ENCODE peak calls at places on chromosomes 16 and 17, in four cellular contexts. I is activated gamma-delta T cell treated with anti-CD3 and anti-CD28 coated beads, Interleukin-2, amount 50 U/mL, for 16 hours; C is A172; U is NCI-H460. H is an unnamed sample.

GRCh38 chr16:52546291-52546941 is 527 bp downstream of the TOX3 start:
- DNase-seq in I (no peak), C (no peak), U (no peak), H (no peak)

GRCh38 chr17:64739316-64740058 is 77.4 kb upstream of the SMURF2 start:
- DNase-seq in I (no peak), C (no peak), U (no peak), H (peak; percentile 20)

GRCh38 chr16:68085259-68086071 is at the start of gene NFATC3:
- DNase-seq in I (peak; percentile 99), C (no peak), U (peak; percentile 98), H (peak; percentile 98)

GRCh38 chr16:81810894-81811538 is 31.9 kb downstream of the PLCG2 start:
- DNase-seq in I (no peak), C (no peak), U (no peak), H (no peak)

GRCh38 chr16:11342021-11342855 is 3.0 kb upstream of the RMI2 start:
- DNase-seq in I (no peak), C (no peak), U (no peak), H (no peak)

GRCh38 chr16:53949716-53950410 is 245.9 kb downstream of the FTO start:
- DNase-seq in I (no peak), C (no peak), U (no peak), H (no peak)

GRCh38 chr17:61009619-61010018 is 332.0 kb downstream of the BCAS3 start:
- DNase-seq in I (no peak), C (no peak), U (no peak), H (no peak)

GRCh38 chr16:81446318-81447275 is 2.0 kb downstream of the CMIP start:
- DNase-seq in I (no peak), C (no peak), U (no peak), H (no peak)

GRCh38 chr16:79599837-79600635 is 501 bp downstream of the MAF start:
- DNase-seq in I (peak; percentile 14), C (no peak), U (no peak), H (no peak)

GRCh38 chr16:56102159-56102798 is 89.0 kb upstream of the GNAO1 start:
- DNase-seq in I (no peak), C (no peak), U (no peak), H (no peak)

GRCh38 chr16:3028716-3029319 is 5.0 kb downstream of the THOC6 start:
- DNase-seq in I (no peak), C (no peak), U (no peak), H (no peak)

GRCh38 chr16:51062039-51062438 is 89.0 kb downstream of the SALL1 start:
- DNase-seq in I (no peak), C (no peak), U (no peak), H (no peak)

GRCh38 chr17:62576382-62576781 is 51.1 kb upstream of the MRC2 start:
- DNase-seq in I (no peak), C (no peak), U (no peak), H (no peak)

GRCh38 chr17:76791053-76791980 is 53.4 kb downstream of the MFSD11 start:
- DNase-seq in I (no peak), C (peak; percentile 81), U (no peak), H (no peak)

GRCh38 chr17:47935961-47936360 is 5.4 kb upstream of the PNPO start:
- DNase-seq in I (no peak), C (peak; percentile 96), U (peak; percentile 25), H (peak; percentile 86)

GRCh38 chr16:88806491-88807111 is 3.0 kb downstream of the CDT1 start:
- DNase-seq in I (no peak), C (no peak), U (no peak), H (peak; percentile 76)

GRCh38 chr16:12539185-12539929 is 264.3 kb downstream of the CPPED1 start:
- DNase-seq in I (no peak), C (peak; percentile 76), U (no peak), H (no peak)

GRCh38 chr16:85900031-85900792 is 1.2 kb downstream of the IRF8 start:
- DNase-seq in I (no peak), C (no peak), U (no peak), H (no peak)

GRCh38 chr17:49814781-49815496 is 26.5 kb downstream of the KAT7 start:
- DNase-seq in I (no peak), C (no peak), U (no peak), H (no peak)

GRCh38 chr16:88978608-88979346 is 1.8 kb upstream of the CBFA2T3 start:
- DNase-seq in I (no peak), C (no peak), U (no peak), H (no peak)

GRCh38 chr17:13311301-13311700 is 290.4 kb downstream of the HS3ST3A1 start:
- DNase-seq in I (no peak), C (peak; percentile 87), U (no peak), H (no peak)

GRCh38 chr16:53035176-53035942 is 17.3 kb downstream of the CHD9NB start:
- DNase-seq in I (no peak), C (no peak), U (no peak), H (no peak)

GRCh38 chr17:73646409-73647305 is 2.4 kb upstream of the SDK2 start:
- DNase-seq in I (no peak), C (no peak), U (no peak), H (no peak)

GRCh38 chr17:16352303-16352837 is 899 bp downstream of the CENPV start:
- DNase-seq in I (peak; percentile 4), C (no peak), U (no peak), H (no peak)

GRCh38 chr17:45143101-45143670 is 5.1 kb upstream of the HEXIM1 start:
- DNase-seq in I (no peak), C (no peak), U (no peak), H (no peak)

GRCh38 chr17:29546834-29547233 is 20.0 kb downstream of the ABHD15 start:
- DNase-seq in I (no peak), C (no peak), U (no peak), H (no peak)

GRCh38 chr16:88686439-88687253 is at the start of gene SNAI3:
- DNase-seq in I (peak; percentile 71), C (peak; percentile 52), U (peak; percentile 48), H (peak; percentile 81)

GRCh38 chr17:18167421-18167820 is 16.2 kb upstream of the ALKBH5 start:
- DNase-seq in I (no peak), C (no peak), U (no peak), H (no peak)

GRCh38 chr16:65600629-65601028 is 478.8 kb upstream of the CDH11 start:
- DNase-seq in I (no peak), C (no peak), U (no peak), H (no peak)

GRCh38 chr17:48175692-48176450 is 68.3 kb downstream of the SNX11 start:
- DNase-seq in I (no peak), C (peak; percentile 55), U (no peak), H (no peak)

H was measured in RWPE2.